ENCODE peak calls at places on chromosomes 7 and 10, in four cellular contexts. J is RPMI8226, O is A172, P is NCI-H460. G is an unnamed sample.

GRCh38 chr7:118072893-118073674 is 110.9 kb upstream of the LSM8 start:
- DNase-seq in O (no peak), P (no peak), J (no peak), G (no peak)

GRCh38 chr7:123580406-123581161 is 21.0 kb upstream of the ASB15 start:
- DNase-seq in O (peak; percentile 56), P (peak; percentile 48), J (peak; percentile 43), G (peak; percentile 81)

GRCh38 chr7:129612112-129613015 is 844 bp downstream of the NRF1 start:
- DNase-seq in O (no peak), J (peak; percentile 48), P (no peak), G (peak; percentile 54)

GRCh38 chr7:102992509-102992819 is 79.7 kb downstream of the LRRC17 start:
- DNase-seq in O (no peak), J (no peak), P (no peak), G (no peak)

GRCh38 chr7:42385912-42386311 is 148.9 kb upstream of the GLI3 start:
- DNase-seq in J (no peak), P (no peak), O (no peak), G (peak; percentile 14)

GRCh38 chr10:7855205-7855604 is 36.9 kb downstream of the TAF3 start:
- DNase-seq in P (no peak), J (no peak), O (no peak), G (no peak)

GRCh38 chr10:101138788-101139420 is 7.8 kb downstream of the TLX1 start:
- DNase-seq in O (no peak), P (no peak), J (no peak), G (no peak)

GRCh38 chr7:7251742-7252141 is 69.4 kb downstream of the C1GALT1 start:
- DNase-seq in J (peak; percentile 78), P (no peak), O (no peak), G (no peak)

GRCh38 chr7:26653430-26653911 is 210.9 kb downstream of the SKAP2 start:
- DNase-seq in J (peak; percentile 60), O (peak; percentile 31), P (no peak), G (no peak)

GRCh38 chr7:83520706-83521105 is 128.2 kb downstream of the SEMA3E start:
- DNase-seq in J (peak; percentile 5), O (no peak), P (no peak), G (no peak)

GRCh38 chr10:116704926-116705325 is 37.4 kb downstream of the HSPA12A start:
- DNase-seq in J (peak; percentile 28), P (no peak), O (no peak), G (no peak)

GRCh38 chr10:132164801-132165278 is 21.9 kb upstream of the DPYSL4 start:
- DNase-seq in J (no peak), O (no peak), P (no peak), G (no peak)

GRCh38 chr7:158495256-158495655 is 92.4 kb downstream of the PTPRN2 start:
- DNase-seq in J (peak; percentile 23), O (no peak), P (no peak), G (no peak)

GRCh38 chr10:133400624-133401424 is 6.9 kb downstream of the MTG1 start:
- DNase-seq in J (no peak), P (no peak), O (no peak), G (no peak)

GRCh38 chr10:15068802-15069201 is 19.8 kb downstream of the ACBD7 start:
- DNase-seq in P (no peak), O (no peak), J (no peak), G (no peak)

GRCh38 chr10:99964791-99965190 is 45.0 kb downstream of the DNMBP start:
- DNase-seq in P (no peak), O (no peak), J (no peak), G (peak; percentile 7)

GRCh38 chr7:140923358-140924006 is 1.2 kb downstream of the BRAF start:
- DNase-seq in P (no peak), O (peak; percentile 6), J (peak; percentile 36), G (peak; percentile 20)

GRCh38 chr10:102605712-102606111 is 38.6 kb upstream of the TRIM8 start:
- DNase-seq in P (no peak), J (no peak), O (peak; percentile 46), G (no peak)

GRCh38 chr7:43873300-43873699 is 4.0 kb upstream of the MRPS24 start:
- DNase-seq in O (peak; percentile 92), P (no peak), J (no peak), G (no peak)

GRCh38 chr7:29831705-29832104 is 25.4 kb downstream of the WIPF3 start:
- DNase-seq in O (no peak), J (no peak), P (no peak), G (no peak)

GRCh38 chr7:110921478-110922210 is 169.3 kb upstream of the LRRN3 start:
- DNase-seq in J (no peak), O (no peak), P (no peak), G (no peak)

GRCh38 chr7:18806177-18806576 is 310.6 kb downstream of the HDAC9 start:
- DNase-seq in O (no peak), J (no peak), P (no peak), G (no peak)

G was measured in SK-MEL-5.